ENCODE peak calls at places on chromosomes 7 and 10, in four cellular contexts. V, K, C and G are unnamed samples. For H3K36me3 and H3K4me1, the result is how much of the 10 kb centered on the place peaks cover.

GRCh38 chr10:78200686-78201085 is 167.0 kb downstream of the RPS24 start:
- DNase-seq in K (no peak), C (no peak), V (no peak), G (no peak)

GRCh38 chr7:99407849-99408346 is 499 bp downstream of the PDAP1 start:
- DNase-seq in K (peak), V (no peak), C (no peak), G (peak)

GRCh38 chr10:48523820-48524758 is 80.8 kb downstream of the ARHGAP22 start:
- DNase-seq in K (no peak), C (no peak), V (no peak), G (no peak)

GRCh38 chr7:128114806-128115205 is 83.6 kb upstream of the LRRC4 start:
- DNase-seq in K (no peak), C (no peak), V (no peak), G (no peak)

GRCh38 chr7:132865766-132866531 is 215.9 kb downstream of the CHCHD3 start:
- DNase-seq in K (no peak), V (no peak), C (no peak), G (no peak)

GRCh38 chr10:53624722-53625121 is 852.1 kb upstream of the MBL2 start:
- DNase-seq in K (no peak), V (no peak), C (no peak), G (no peak)

GRCh38 chr7:2824026-2824677 is 20.0 kb downstream of the GNA12 start:
- DNase-seq in K (no peak), V (no peak), C (no peak), G (no peak)

GRCh38 chr10:85008493-85009181 is 680.2 kb downstream of the CCSER2 start:
- DNase-seq in V (no peak), C (no peak), K (no peak), G (no peak)

GRCh38 chr7:2792240-2792639 is 51.9 kb downstream of the GNA12 start:
- DNase-seq in V (no peak), C (no peak), K (no peak), G (no peak)

GRCh38 chr10:59970396-59971368 is 64.3 kb upstream of the CCDC6 start:
- DNase-seq in V (no peak), C (no peak), K (no peak), G (no peak)

GRCh38 chr10:23340346-23340745 is 4.3 kb downstream of the C10orf67 start:
- DNase-seq in K (no peak), C (no peak), V (no peak), G (no peak)

GRCh38 chr10:110857265-110858158 is 14.2 kb upstream of the PDCD4 start:
- DNase-seq in K (peak), C (no peak), V (no peak), G (no peak)

GRCh38 chr10:108749042-108749441 is 1174.3 kb downstream of the XPNPEP1 start:
- DNase-seq in V (no peak), K (no peak), C (no peak), G (no peak)

GRCh38 chr7:78792006-78792405 is 661.5 kb downstream of the MAGI2 start:
- DNase-seq in K (no peak), V (no peak), C (no peak), G (no peak)

GRCh38 chr7:78783179-78783962 is 670.1 kb downstream of the MAGI2 start:
- DNase-seq in K (no peak), C (no peak), V (no peak), G (no peak)

GRCh38 chr7:78792624-78793023 is 660.8 kb downstream of the MAGI2 start:
- DNase-seq in C (no peak), K (no peak), V (no peak), G (no peak)

GRCh38 chr7:78786055-78786454 is 667.4 kb downstream of the MAGI2 start:
- DNase-seq in K (no peak), C (no peak), V (no peak), G (no peak)

DNA sequence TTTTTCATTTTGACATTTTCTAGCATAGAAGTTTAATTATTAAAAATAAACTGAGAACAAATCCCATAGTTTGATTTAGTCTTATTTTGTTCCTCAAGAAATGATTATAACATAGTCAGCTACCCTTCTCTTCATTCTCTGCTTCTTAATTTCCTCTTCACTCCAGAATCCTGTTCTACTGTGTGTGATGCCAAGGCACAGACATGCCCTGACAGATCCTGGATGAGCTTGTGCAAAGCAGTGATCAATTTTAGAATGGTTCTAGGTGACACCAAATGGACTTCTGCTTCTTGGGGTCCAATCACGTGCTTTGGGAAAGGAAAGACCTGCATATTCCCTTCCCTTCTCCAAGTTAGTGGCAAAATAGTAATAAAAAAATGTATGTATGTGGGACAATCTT is 665.6 kb downstream of the MAGI2 start:
- DNase-seq in C (no peak), V (no peak), K (no peak), G (no peak)
- H3K36me3 ChIP-seq in C (under half), V (under half), K (under half), G (under half)

DNA sequence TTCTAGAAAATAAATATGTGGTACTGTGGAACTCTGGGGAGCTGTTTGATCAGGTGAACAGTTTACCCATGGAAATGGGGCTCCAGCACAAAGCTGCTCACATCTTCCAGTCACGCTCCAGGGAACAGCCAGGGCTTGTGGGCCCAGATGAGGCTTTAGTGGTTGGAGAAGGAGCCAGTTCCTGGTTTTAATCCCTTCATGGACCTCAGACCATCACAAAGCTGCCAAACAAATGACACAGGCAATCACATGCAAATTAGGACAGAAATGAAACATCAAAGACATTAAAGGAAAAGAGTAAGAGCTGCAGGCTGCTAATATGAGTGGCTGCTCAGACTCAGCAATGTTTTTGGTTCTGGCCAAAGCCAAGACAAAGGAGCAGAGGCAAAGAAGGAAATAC is 2.2 kb upstream of the ATP6V0E2 start:
- DNase-seq in V (no peak), K (no peak), C (no peak), G (no peak)
- H3K4me1 ChIP-seq in V (under half), K (under half), C (under half), G (under half)

DNA sequence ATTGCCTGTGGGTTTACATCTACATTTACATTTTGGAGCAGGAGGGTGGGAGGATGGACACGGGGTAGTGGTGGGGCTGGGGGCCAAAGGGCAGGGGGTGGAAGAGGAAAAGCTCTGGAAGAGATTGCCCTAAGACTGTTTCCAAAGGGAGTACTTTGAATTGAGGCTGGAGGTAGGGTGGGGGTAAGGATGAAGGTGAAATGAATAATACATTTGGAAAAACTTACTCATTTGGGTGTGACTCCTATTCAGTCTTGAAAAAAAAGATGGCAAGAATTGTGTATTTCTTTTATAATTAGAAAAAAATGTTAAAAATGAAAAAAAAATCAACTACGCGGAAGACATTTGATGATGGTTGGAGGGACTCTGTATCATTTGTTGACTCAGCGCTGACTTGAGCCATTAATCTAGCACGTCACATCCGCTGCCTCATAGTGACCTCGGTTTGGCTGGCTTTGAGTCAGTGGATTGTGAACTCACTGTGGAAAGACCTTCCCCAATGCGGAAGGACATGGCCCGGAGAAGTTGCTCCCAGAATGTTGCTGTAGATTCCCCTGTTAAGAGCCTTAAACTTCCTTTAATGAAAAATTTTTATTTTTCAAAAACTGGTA is 2.8 kb downstream of the FAM180A start:
- DNase-seq in V (no peak), K (no peak), C (peak), G (peak)
- H3K4me3 ChIP-seq in V (no peak), K (no peak), C (peak), G (no peak)

DNA sequence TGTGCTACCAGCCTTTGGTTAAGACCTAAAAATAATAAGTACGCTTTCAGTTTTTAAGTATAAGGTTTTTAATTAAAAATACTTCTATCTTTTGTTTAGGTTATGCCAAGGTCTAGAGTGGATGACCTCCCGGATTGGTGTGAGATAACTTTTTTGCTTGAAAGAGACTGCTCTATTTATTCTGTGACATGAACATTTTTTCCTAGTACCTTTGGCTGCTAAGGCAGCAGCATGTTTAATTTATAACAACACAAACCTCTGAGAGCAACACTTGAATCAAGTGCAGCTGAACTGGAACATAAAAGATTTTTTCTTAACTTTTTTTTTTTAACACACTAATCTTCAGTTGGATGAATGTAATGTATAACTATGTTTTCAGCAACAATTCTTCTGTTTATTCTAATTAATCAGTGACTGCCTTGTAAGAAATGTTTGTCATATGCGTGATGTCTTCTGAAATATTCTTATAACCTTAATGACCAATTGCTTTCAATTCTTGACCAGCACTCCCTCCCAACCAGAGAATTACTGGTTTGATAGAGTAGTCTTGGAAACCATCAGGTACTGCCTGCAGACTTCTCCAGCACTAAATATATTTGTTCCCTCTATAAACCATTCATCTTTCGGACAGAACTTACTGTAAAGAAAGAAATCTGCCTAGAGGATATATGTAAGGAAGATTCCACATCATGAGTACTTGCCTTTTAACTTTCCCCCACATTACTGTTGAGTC is 16.0 kb downstream of the ARL5B start:
- DNase-seq in V (no peak), K (no peak), C (no peak), G (no peak)
- H3K36me3 ChIP-seq in V (half or more), K (under half), C (under half), G (under half)

DNA sequence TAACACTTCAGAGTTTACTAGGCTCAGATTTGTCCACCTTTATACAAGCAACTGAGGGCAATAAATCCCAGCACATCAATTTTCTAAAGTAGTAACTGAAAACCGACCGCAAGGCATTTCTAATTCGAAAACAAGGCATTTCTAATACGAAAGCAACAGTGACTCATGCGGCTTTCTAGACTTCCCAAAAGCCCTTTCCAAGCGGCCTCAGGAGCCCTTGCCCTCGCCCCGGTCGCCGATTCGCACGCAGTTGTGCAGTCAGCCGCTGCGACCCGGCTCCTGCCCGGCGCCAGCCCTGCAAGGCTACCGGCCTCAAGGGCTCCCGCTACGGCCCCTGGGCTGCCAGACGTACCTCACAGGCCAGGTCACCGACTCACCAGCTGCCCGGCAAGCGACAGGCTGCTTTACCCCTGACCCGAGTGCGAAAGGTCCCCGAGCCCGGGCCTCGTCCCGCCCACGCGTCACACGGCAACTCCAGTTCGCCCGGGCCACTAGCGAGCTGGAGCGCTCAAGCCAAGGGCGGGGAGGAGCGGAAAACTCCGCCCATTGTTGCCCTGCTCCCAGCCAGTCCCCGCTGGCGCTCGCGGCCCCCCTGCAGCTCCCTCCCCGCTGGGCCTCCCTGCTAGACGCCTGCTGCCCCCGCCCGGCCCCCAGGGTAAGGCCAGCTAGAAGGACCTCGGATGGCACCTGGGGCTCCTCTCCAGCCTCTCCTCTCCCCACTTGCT is 7.3 kb downstream of the NCOA4 start:
- DNase-seq in V (peak), K (peak), C (peak), G (peak)
- H3K4me1 ChIP-seq in V (under half), K (half or more), C (under half), G (half or more)

DNA sequence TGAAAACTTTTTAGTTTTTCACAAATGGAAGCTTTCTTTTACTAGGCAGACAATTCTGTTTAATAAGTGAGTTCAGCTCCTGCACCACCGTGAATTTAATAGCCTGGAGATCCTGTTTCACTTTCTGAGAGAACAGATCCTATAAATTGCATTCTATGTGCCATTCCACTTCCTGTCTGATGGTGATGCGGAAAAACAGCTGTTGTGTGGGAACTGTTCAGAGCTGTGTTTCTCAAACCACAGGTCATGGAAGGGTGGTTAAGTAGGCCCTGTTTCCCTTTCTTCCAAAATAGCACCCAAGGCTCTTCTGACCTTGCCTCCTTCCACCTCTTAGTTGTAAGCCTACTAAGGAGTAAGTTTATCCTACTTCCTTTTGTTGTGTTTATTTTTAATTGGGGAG is 97.2 kb upstream of the DKK1 start:
- DNase-seq in V (no peak), K (no peak), C (no peak), G (peak)
- H3K4me3 ChIP-seq in V (no peak), K (no peak), C (no peak), G (no peak)

GRCh38 chr10:71750124-71750841 is 23.0 kb downstream of the VSIR start:
- DNase-seq in C (no peak), K (peak), V (no peak), G (no peak)
- H3K36me3 ChIP-seq in C (under half), K (under half), V (under half), G (under half)

GRCh38 chr10:91604936-91605534 is 27.8 kb downstream of the PPP1R3C start:
- DNase-seq in V (no peak), C (no peak), K (no peak), G (no peak)
- H3K4me1 ChIP-seq in V (under half), C (under half), K (under half), G (under half)